ENCODE peak calls at places on chromosomes 3 and 15, in eight cellular contexts. X is dorsolateral prefrontal cortex; E is B cell; I is stimulated activated CD8-positive, alpha-beta memory T cell treated with anti-CD3 and anti-CD28 coated beads, Interleukin-7, amount 100 ng/mL, for 48 hours; F is IMR-90; A is fibroblast of lung; T is RPMI8226; O is NCI-H2081. N is an unnamed sample.

GRCh38 chr3:107962946-107963345 is 127.9 kb downstream of the CD47 start:
- DNase-seq in X (no peak), F (peak), O (no peak), T (no peak), I (no peak), E (no peak), A (peak), N (peak)

GRCh38 chr15:58490405-58491150 is 58.8 kb downstream of the LIPC start:
- DNase-seq in O (no peak), F (no peak), X (no peak), A (no peak), E (no peak), T (no peak), I (no peak), N (no peak)

GRCh38 chr15:85504739-85505676 is 124.6 kb downstream of the AKAP13 start:
- DNase-seq in T (peak), A (peak), O (peak), E (no peak), I (no peak), F (peak), X (no peak), N (peak)

GRCh38 chr3:29346828-29347227 is 66.0 kb downstream of the RBMS3 start:
- DNase-seq in E (no peak), A (peak), I (no peak), O (no peak), T (no peak), X (no peak), F (peak), N (peak)

GRCh38 chr15:89381330-89381729 is 46.7 kb upstream of the POLG start:
- DNase-seq in E (no peak), F (no peak), T (no peak), A (no peak), I (no peak), X (no peak), O (no peak), N (no peak)

GRCh38 chr15:68206711-68207151 is 1.6 kb upstream of the CALML4 start:
- DNase-seq in A (no peak), F (no peak), X (no peak), O (no peak), I (no peak), E (no peak), T (no peak), N (no peak)

GRCh38 chr15:101533371-101534140 is 44.0 kb upstream of the PCSK6 start:
- DNase-seq in F (no peak), T (no peak), X (no peak), E (no peak), A (no peak), I (no peak), O (no peak), N (no peak)

GRCh38 chr3:74060201-74060600 is 435.5 kb upstream of the PDZRN3 start:
- DNase-seq in O (no peak), A (no peak), T (no peak), F (no peak), X (no peak), E (no peak), I (no peak), N (no peak)

GRCh38 chr15:90882781-90883525 is 1.4 kb upstream of the FES start:
- DNase-seq in T (no peak), O (no peak), A (no peak), F (no peak), I (no peak), X (no peak), E (no peak), N (no peak)

GRCh38 chr3:24523988-24524727 is 29.5 kb upstream of the THRB start:
- DNase-seq in E (no peak), I (no peak), O (no peak), F (no peak), A (peak), T (no peak), X (no peak), N (peak)

GRCh38 chr3:111311126-111311525 is 230.9 kb upstream of the CD96 start:
- DNase-seq in I (no peak), E (no peak), F (no peak), X (no peak), T (no peak), A (no peak), O (no peak), N (no peak)

GRCh38 chr3:16871915-16872842 is 12.6 kb upstream of the PLCL2 start:
- DNase-seq in E (no peak), A (peak), O (no peak), X (no peak), F (no peak), I (no peak), T (no peak), N (peak)

GRCh38 chr15:84894743-84895425 is 10.4 kb downstream of the SLC28A1 start:
- DNase-seq in A (no peak), T (no peak), E (no peak), F (no peak), O (no peak), I (no peak), X (no peak), N (no peak)

GRCh38 chr3:134904796-134905646 is 110.0 kb downstream of the EPHB1 start:
- DNase-seq in E (no peak), F (no peak), A (peak), O (no peak), T (no peak), I (no peak), X (no peak), N (peak)

GRCh38 chr15:38996111-38996541 is 431.5 kb upstream of the RASGRP1 start:
- DNase-seq in E (no peak), X (no peak), A (peak), I (no peak), O (no peak), T (no peak), F (peak), N (peak)

GRCh38 chr15:93942140-93942808 is 289.1 kb upstream of the MCTP2 start:
- DNase-seq in E (no peak), A (peak), F (no peak), I (no peak), T (no peak), X (no peak), O (peak), N (peak)

GRCh38 chr3:151197981-151198767 is 4.8 kb downstream of the GPR171 start:
- DNase-seq in A (peak), X (no peak), F (peak), I (no peak), T (no peak), E (no peak), O (no peak), N (peak)

GRCh38 chr3:14000556-14000955 is 120.7 kb upstream of the WNT7A start:
- DNase-seq in A (no peak), O (no peak), F (no peak), T (no peak), X (no peak), E (no peak), I (no peak), N (no peak)

GRCh38 chr3:172357850-172358754 is 90.2 kb downstream of the GHSR start:
- DNase-seq in A (peak), E (no peak), X (no peak), F (peak), O (peak), I (no peak), T (no peak), N (peak)

GRCh38 chr15:51623386-51623938 is 891 bp upstream of the DMXL2 start:
- DNase-seq in O (peak), F (no peak), X (no peak), E (no peak), A (no peak), T (peak), I (no peak), N (no peak)

GRCh38 chr15:31251165-31251564 is 75.5 kb upstream of the KLF13 start:
- DNase-seq in F (no peak), A (no peak), O (no peak), T (no peak), I (no peak), E (no peak), X (no peak), N (no peak)

GRCh38 chr3:16289144-16289889 is 24.3 kb downstream of the OXNAD1 start:
- DNase-seq in T (no peak), A (peak), X (no peak), O (no peak), I (no peak), E (no peak), F (peak), N (no peak)

GRCh38 chr15:85761635-85762034 is 33.1 kb downstream of the KLHL25 start:
- DNase-seq in E (no peak), F (peak), A (peak), O (no peak), T (no peak), I (no peak), X (no peak), N (peak)

GRCh38 chr3:69386535-69387385 is 872 bp upstream of the FRMD4B start:
- DNase-seq in A (no peak), I (no peak), X (no peak), T (peak), O (no peak), E (no peak), F (no peak), N (no peak)

GRCh38 chr3:192188218-192188835 is 539.0 kb downstream of the FGF12 start:
- DNase-seq in X (no peak), T (peak), I (no peak), O (peak), E (no peak), A (peak), F (peak), N (peak)

GRCh38 chr3:53464424-53464823 is 30.0 kb upstream of the CACNA1D start:
- DNase-seq in F (no peak), A (peak), E (no peak), O (no peak), I (no peak), X (no peak), T (no peak), N (no peak)

GRCh38 chr15:25683911-25684310 is 179.2 kb downstream of the ATP10A start:
- DNase-seq in E (no peak), T (no peak), A (no peak), F (no peak), I (no peak), O (no peak), X (no peak), N (no peak)

GRCh38 chr3:158419820-158420653 is 151.0 kb upstream of the MLF1 start:
- DNase-seq in I (no peak), F (no peak), E (no peak), O (no peak), A (no peak), X (no peak), T (no peak), N (no peak)

GRCh38 chr3:32467333-32468070 is 35.1 kb downstream of the CMTM6 start:
- DNase-seq in F (peak), O (peak), A (peak), T (peak), I (peak), X (peak), E (peak), N (peak)

GRCh38 chr3:45241206-45241605 is 15.1 kb upstream of the TMEM158 start:
- DNase-seq in F (no peak), T (no peak), I (no peak), E (no peak), A (no peak), X (no peak), O (no peak), N (no peak)

GRCh38 chr15:31977812-31978662 is 52.3 kb upstream of the CHRNA7 start:
- DNase-seq in E (no peak), A (peak), X (peak), T (peak), F (peak), O (peak), I (peak), N (no peak)

GRCh38 chr3:114741066-114741465 is 406.0 kb downstream of the ZBTB20 start:
- DNase-seq in A (no peak), F (peak), T (no peak), O (no peak), E (no peak), I (no peak), X (no peak), N (no peak)

N was measured in astrocyte.